ENCODE peak calls at places on chromosome 7, in nine cellular contexts. N, B, K, U, P, H, E, Y and Q are unnamed samples.

GRCh38 chr7:120825576-120825975 is 32.4 kb downstream of the TSPAN12 start:
- DNase-seq in N (no peak), B (no peak), K (peak), U (no peak), P (no peak), H (no peak), E (no peak), Y (no peak), Q (no peak)

GRCh38 chr7:45324683-45325237 is 167.2 kb downstream of the RAMP3 start:
- DNase-seq in N (no peak), B (no peak), K (no peak), U (no peak), P (no peak), H (no peak), E (no peak), Y (no peak), Q (no peak)

GRCh38 chr7:155774947-155775346 is 37.3 kb downstream of the SHH start:
- DNase-seq in N (no peak), B (peak), K (no peak), U (peak), P (no peak), H (no peak), E (no peak), Y (no peak), Q (no peak)

GRCh38 chr7:143375298-143376034 is 5.7 kb upstream of the ZYX start:
- DNase-seq in N (no peak), B (peak), K (no peak), U (no peak), P (no peak), H (no peak), E (no peak), Y (no peak), Q (no peak)

GRCh38 chr7:767580-767940 is 40.5 kb upstream of the PRKAR1B start:
- DNase-seq in N (no peak), B (no peak), K (peak), U (no peak), P (peak), H (no peak), E (no peak), Y (no peak), Q (no peak)

GRCh38 chr7:157542669-157543021 is 205.8 kb downstream of the DNAJB6 start:
- DNase-seq in N (no peak), B (peak), K (no peak), U (no peak), P (no peak), H (peak), E (no peak), Y (no peak), Q (no peak)

GRCh38 chr7:82122290-82122689 is 321.3 kb downstream of the CACNA2D1 start:
- DNase-seq in N (no peak), B (no peak), K (no peak), U (no peak), P (no peak), H (no peak), E (no peak), Y (no peak), Q (no peak)

GRCh38 chr7:33909312-33909711 is 4.0 kb downstream of the BMPER start:
- DNase-seq in N (no peak), B (no peak), K (no peak), U (no peak), P (no peak), H (no peak), E (no peak), Y (no peak), Q (no peak)

GRCh38 chr7:36905836-36906235 is 181.5 kb upstream of the AOAH start:
- DNase-seq in N (peak), B (no peak), K (no peak), U (no peak), P (no peak), H (no peak), E (no peak), Y (no peak), Q (no peak)

GRCh38 chr7:78197447-78197846 is 398.9 kb downstream of the PHTF2 start:
- DNase-seq in N (no peak), B (no peak), K (no peak), U (no peak), P (no peak), H (no peak), E (no peak), Y (no peak), Q (no peak)

GRCh38 chr7:41599760-41600159 is 103.1 kb downstream of the INHBA start:
- DNase-seq in N (no peak), B (no peak), K (no peak), U (no peak), P (no peak), H (peak), E (no peak), Y (no peak), Q (no peak)

GRCh38 chr7:2001601-2002442 is 230.9 kb downstream of the MAD1L1 start:
- DNase-seq in N (no peak), B (peak), K (no peak), U (peak), P (peak), H (peak), E (no peak), Y (no peak), Q (no peak)

GRCh38 chr7:128845475-128845874 is 15.3 kb downstream of the FLNC start:
- DNase-seq in N (no peak), B (no peak), K (no peak), U (no peak), P (no peak), H (no peak), E (no peak), Y (no peak), Q (no peak)

GRCh38 chr7:36021367-36021766 is 131.7 kb upstream of the EEPD1 start:
- DNase-seq in N (no peak), B (no peak), K (no peak), U (no peak), P (no peak), H (no peak), E (no peak), Y (no peak), Q (no peak)

GRCh38 chr7:50678586-50678985 is 104.1 kb downstream of the GRB10 start:
- DNase-seq in N (no peak), B (no peak), K (no peak), U (no peak), P (no peak), H (no peak), E (no peak), Y (no peak), Q (no peak)

GRCh38 chr7:152913492-152913891 is 153.9 kb downstream of the ACTR3B start:
- DNase-seq in N (no peak), B (no peak), K (no peak), U (no peak), P (no peak), H (no peak), E (no peak), Y (no peak), Q (no peak)

GRCh38 chr7:3922175-3922635 is 621.2 kb downstream of the SDK1 start:
- DNase-seq in N (peak), B (no peak), K (no peak), U (peak), P (peak), H (peak), E (no peak), Y (no peak), Q (no peak)

GRCh38 chr7:105773030-105773460 is 103.4 kb downstream of the ATXN7L1 start:
- DNase-seq in N (no peak), B (no peak), K (peak), U (no peak), P (no peak), H (no peak), E (no peak), Y (no peak), Q (no peak)

GRCh38 chr7:149496642-149497391 is 792 bp downstream of the ZNF746 start:
- DNase-seq in N (peak), B (peak), K (no peak), U (peak), P (peak), H (peak), E (peak), Y (no peak), Q (peak)

GRCh38 chr7:115613836-115614235 is 416.7 kb downstream of the TFEC start:
- DNase-seq in N (no peak), B (no peak), K (no peak), U (no peak), P (peak), H (no peak), E (no peak), Y (no peak), Q (no peak)

GRCh38 chr7:29288534-29289091 is 94.0 kb downstream of the CHN2 start:
- DNase-seq in N (peak), B (no peak), K (peak), U (no peak), P (no peak), H (no peak), E (no peak), Y (no peak), Q (no peak)

GRCh38 chr7:22351878-22352277 is 5.1 kb downstream of the RAPGEF5 start:
- DNase-seq in N (no peak), B (no peak), K (no peak), U (peak), P (peak), H (no peak), E (no peak), Y (no peak), Q (no peak)

GRCh38 chr7:28904539-28905143 is 53.5 kb downstream of the TRIL start:
- DNase-seq in N (peak), B (no peak), K (peak), U (no peak), P (no peak), H (no peak), E (no peak), Y (no peak), Q (no peak)

GRCh38 chr7:74725840-74726239 is 48.0 kb upstream of the NCF1 start:
- DNase-seq in N (no peak), B (no peak), K (no peak), U (no peak), P (no peak), H (no peak), E (no peak), Y (no peak), Q (no peak)

GRCh38 chr7:34339061-34339526 is 318.9 kb upstream of the NPSR1 start:
- DNase-seq in N (no peak), B (no peak), K (no peak), U (no peak), P (peak), H (no peak), E (no peak), Y (no peak), Q (no peak)

GRCh38 chr7:124724516-124725192 is 40.9 kb downstream of the GPR37 start:
- DNase-seq in N (no peak), B (no peak), K (no peak), U (no peak), P (no peak), H (no peak), E (no peak), Y (no peak), Q (no peak)

GRCh38 chr7:71637578-71637977 is 505.6 kb downstream of the GALNT17 start:
- DNase-seq in N (no peak), B (no peak), K (no peak), U (peak), P (no peak), H (peak), E (no peak), Y (no peak), Q (no peak)

GRCh38 chr7:55405856-55406541 is 40.9 kb downstream of the LANCL2 start:
- DNase-seq in N (no peak), B (no peak), K (no peak), U (no peak), P (no peak), H (no peak), E (no peak), Y (no peak), Q (no peak)

GRCh38 chr7:74454948-74455804 is 1.5 kb downstream of the GTF2IRD1 start:
- DNase-seq in N (peak), B (peak), K (no peak), U (peak), P (no peak), H (no peak), E (no peak), Y (no peak), Q (no peak)

GRCh38 chr7:157616426-157616825 is 279.6 kb downstream of the DNAJB6 start:
- DNase-seq in N (no peak), B (no peak), K (no peak), U (no peak), P (no peak), H (no peak), E (no peak), Y (no peak), Q (no peak)

GRCh38 chr7:55100172-55100961 is 81.5 kb downstream of the EGFR start:
- DNase-seq in N (peak), B (no peak), K (peak), U (peak), P (no peak), H (peak), E (no peak), Y (no peak), Q (no peak)